ENCODE peak calls at places on chromosome 22, in eight cellular contexts. One of them, this sample, is unnamed.

GRCh38 chr22:26751217-26751616 is 93.8 kb downstream of the MIAT start:
- DNase-seq in GM20000: no peak
- DNase-seq in Caco-2: no peak
- DNase-seq in ELF-1: peak
- DNase-seq in NCI-H1694 treated with DMSO at 0.1 percent for 48 hours: no peak
- DNase-seq in globus pallidus: peak
- DNase-seq in T-cell: no peak
- DNase-seq in HFFc6: no peak
- DNase-seq in this sample: peak

GRCh38 chr22:30305519-30305905 is 16.2 kb upstream of the CASTOR1 start:
- DNase-seq in GM20000: peak
- DNase-seq in Caco-2: no peak
- DNase-seq in ELF-1: peak
- DNase-seq in NCI-H1694 treated with DMSO at 0.1 percent for 48 hours: no peak
- DNase-seq in globus pallidus: peak
- DNase-seq in T-cell: peak
- DNase-seq in HFFc6: no peak
- DNase-seq in this sample: no peak

GRCh38 chr22:17319541-17319940 is 49.7 kb upstream of the CECR2 start:
- DNase-seq in GM20000: no peak
- DNase-seq in Caco-2: no peak
- DNase-seq in ELF-1: peak
- DNase-seq in NCI-H1694 treated with DMSO at 0.1 percent for 48 hours: no peak
- DNase-seq in globus pallidus: no peak
- DNase-seq in T-cell: no peak
- DNase-seq in HFFc6: no peak
- DNase-seq in this sample: peak

GRCh38 chr22:43001271-43002197 is 13.4 kb downstream of the PACSIN2 start:
- DNase-seq in GM20000: no peak
- DNase-seq in Caco-2: no peak
- DNase-seq in ELF-1: no peak
- DNase-seq in NCI-H1694 treated with DMSO at 0.1 percent for 48 hours: no peak
- DNase-seq in globus pallidus: peak
- DNase-seq in T-cell: no peak
- DNase-seq in HFFc6: no peak
- DNase-seq in this sample: peak

GRCh38 chr22:46596032-46596441 is 24.1 kb upstream of the GRAMD4 start:
- DNase-seq in GM20000: no peak
- DNase-seq in Caco-2: no peak
- DNase-seq in ELF-1: no peak
- DNase-seq in NCI-H1694 treated with DMSO at 0.1 percent for 48 hours: no peak
- DNase-seq in globus pallidus: no peak
- DNase-seq in T-cell: no peak
- DNase-seq in HFFc6: peak
- DNase-seq in this sample: no peak

GRCh38 chr22:31084811-31085492 is 3.8 kb downstream of the SMTN start:
- DNase-seq in GM20000: peak
- DNase-seq in Caco-2: no peak
- DNase-seq in ELF-1: peak
- DNase-seq in NCI-H1694 treated with DMSO at 0.1 percent for 48 hours: no peak
- DNase-seq in globus pallidus: peak
- DNase-seq in T-cell: peak
- DNase-seq in HFFc6: peak
- DNase-seq in this sample: peak

GRCh38 chr22:36328635-36329216 is 59.0 kb downstream of the MYH9 start:
- DNase-seq in GM20000: peak
- DNase-seq in Caco-2: no peak
- DNase-seq in ELF-1: peak
- DNase-seq in NCI-H1694 treated with DMSO at 0.1 percent for 48 hours: no peak
- DNase-seq in globus pallidus: no peak
- DNase-seq in T-cell: no peak
- DNase-seq in HFFc6: peak
- DNase-seq in this sample: peak

GRCh38 chr22:30426395-30427353 is 1.1 kb downstream of the MTFP1 start:
- DNase-seq in GM20000: peak
- DNase-seq in Caco-2: no peak
- DNase-seq in ELF-1: peak
- DNase-seq in NCI-H1694 treated with DMSO at 0.1 percent for 48 hours: peak
- DNase-seq in globus pallidus: no peak
- DNase-seq in T-cell: peak
- DNase-seq in HFFc6: peak
- DNase-seq in this sample: peak

GRCh38 chr22:38075105-38075825 is 8.7 kb downstream of the SLC16A8 start:
- DNase-seq in GM20000: no peak
- DNase-seq in Caco-2: no peak
- DNase-seq in ELF-1: no peak
- DNase-seq in NCI-H1694 treated with DMSO at 0.1 percent for 48 hours: no peak
- DNase-seq in globus pallidus: no peak
- DNase-seq in T-cell: no peak
- DNase-seq in HFFc6: no peak
- DNase-seq in this sample: no peak

GRCh38 chr22:48098936-48099245 is 1336.4 kb downstream of the TBC1D22A start:
- DNase-seq in GM20000: no peak
- DNase-seq in Caco-2: no peak
- DNase-seq in ELF-1: no peak
- DNase-seq in NCI-H1694 treated with DMSO at 0.1 percent for 48 hours: no peak
- DNase-seq in globus pallidus: no peak
- DNase-seq in T-cell: no peak
- DNase-seq in HFFc6: no peak
- DNase-seq in this sample: no peak

GRCh38 chr22:27997538-27997937 is 78.5 kb upstream of the PITPNB start:
- DNase-seq in GM20000: no peak
- DNase-seq in Caco-2: no peak
- DNase-seq in ELF-1: no peak
- DNase-seq in NCI-H1694 treated with DMSO at 0.1 percent for 48 hours: no peak
- DNase-seq in globus pallidus: no peak
- DNase-seq in T-cell: no peak
- DNase-seq in HFFc6: no peak
- DNase-seq in this sample: no peak

GRCh38 chr22:19448076-19448607 is 631 bp upstream of the C22orf39 start:
- DNase-seq in GM20000: peak
- DNase-seq in Caco-2: peak
- DNase-seq in ELF-1: no peak
- DNase-seq in NCI-H1694 treated with DMSO at 0.1 percent for 48 hours: peak
- DNase-seq in globus pallidus: peak
- DNase-seq in T-cell: no peak
- DNase-seq in HFFc6: peak
- DNase-seq in this sample: no peak

GRCh38 chr22:36374603-36375024 is 13.2 kb downstream of the MYH9 start:
- DNase-seq in GM20000: no peak
- DNase-seq in Caco-2: no peak
- DNase-seq in ELF-1: peak
- DNase-seq in NCI-H1694 treated with DMSO at 0.1 percent for 48 hours: no peak
- DNase-seq in globus pallidus: no peak
- DNase-seq in T-cell: no peak
- DNase-seq in HFFc6: peak
- DNase-seq in this sample: no peak

GRCh38 chr22:32579533-32580220 is 105.1 kb downstream of the FBXO7 start:
- DNase-seq in GM20000: no peak
- DNase-seq in Caco-2: no peak
- DNase-seq in ELF-1: no peak
- DNase-seq in NCI-H1694 treated with DMSO at 0.1 percent for 48 hours: no peak
- DNase-seq in globus pallidus: no peak
- DNase-seq in T-cell: no peak
- DNase-seq in HFFc6: peak
- DNase-seq in this sample: no peak

GRCh38 chr22:26894766-26895485 is 237.5 kb downstream of the MIAT start:
- DNase-seq in GM20000: no peak
- DNase-seq in Caco-2: no peak
- DNase-seq in ELF-1: no peak
- DNase-seq in NCI-H1694 treated with DMSO at 0.1 percent for 48 hours: no peak
- DNase-seq in globus pallidus: no peak
- DNase-seq in T-cell: no peak
- DNase-seq in HFFc6: peak
- DNase-seq in this sample: no peak

GRCh38 chr22:19800761-19801244 is 40.2 kb downstream of the TBX1 start:
- DNase-seq in GM20000: no peak
- DNase-seq in Caco-2: no peak
- DNase-seq in ELF-1: no peak
- DNase-seq in NCI-H1694 treated with DMSO at 0.1 percent for 48 hours: no peak
- DNase-seq in globus pallidus: no peak
- DNase-seq in T-cell: no peak
- DNase-seq in HFFc6: peak
- DNase-seq in this sample: no peak

GRCh38 chr22:28978158-28978557 is 83.5 kb downstream of the C22orf31 start:
- DNase-seq in GM20000: no peak
- DNase-seq in Caco-2: no peak
- DNase-seq in ELF-1: no peak
- DNase-seq in NCI-H1694 treated with DMSO at 0.1 percent for 48 hours: no peak
- DNase-seq in globus pallidus: no peak
- DNase-seq in T-cell: no peak
- DNase-seq in HFFc6: no peak
- DNase-seq in this sample: no peak

GRCh38 chr22:19823191-19823590 is 31.5 kb downstream of the GNB1L start:
- DNase-seq in GM20000: no peak
- DNase-seq in Caco-2: no peak
- DNase-seq in ELF-1: no peak
- DNase-seq in NCI-H1694 treated with DMSO at 0.1 percent for 48 hours: no peak
- DNase-seq in globus pallidus: no peak
- DNase-seq in T-cell: no peak
- DNase-seq in HFFc6: no peak
- DNase-seq in this sample: no peak

GRCh38 chr22:39278040-39278439 is 33.3 kb upstream of the PDGFB start:
- DNase-seq in GM20000: no peak
- DNase-seq in Caco-2: no peak
- DNase-seq in ELF-1: no peak
- DNase-seq in NCI-H1694 treated with DMSO at 0.1 percent for 48 hours: no peak
- DNase-seq in globus pallidus: no peak
- DNase-seq in T-cell: no peak
- DNase-seq in HFFc6: peak
- DNase-seq in this sample: no peak

GRCh38 chr22:17891427-17892167 is 117.3 kb upstream of the BID start:
- DNase-seq in GM20000: peak
- DNase-seq in Caco-2: peak
- DNase-seq in ELF-1: peak
- DNase-seq in NCI-H1694 treated with DMSO at 0.1 percent for 48 hours: peak
- DNase-seq in globus pallidus: peak
- DNase-seq in T-cell: no peak
- DNase-seq in HFFc6: no peak
- DNase-seq in this sample: no peak

GRCh38 chr22:46967445-46968358 is 205.3 kb downstream of the TBC1D22A start:
- DNase-seq in GM20000: no peak
- DNase-seq in Caco-2: no peak
- DNase-seq in ELF-1: no peak
- DNase-seq in NCI-H1694 treated with DMSO at 0.1 percent for 48 hours: no peak
- DNase-seq in globus pallidus: no peak
- DNase-seq in T-cell: no peak
- DNase-seq in HFFc6: no peak
- DNase-seq in this sample: no peak

GRCh38 chr22:22246706-22247105 is 2.1 kb downstream of the VPREB1 start:
- DNase-seq in GM20000: peak
- DNase-seq in Caco-2: no peak
- DNase-seq in ELF-1: no peak
- DNase-seq in NCI-H1694 treated with DMSO at 0.1 percent for 48 hours: no peak
- DNase-seq in globus pallidus: no peak
- DNase-seq in T-cell: no peak
- DNase-seq in HFFc6: no peak
- DNase-seq in this sample: no peak

GRCh38 chr22:44287121-44287693 is 25.5 kb downstream of the SHISAL1 start:
- DNase-seq in GM20000: no peak
- DNase-seq in Caco-2: no peak
- DNase-seq in ELF-1: no peak
- DNase-seq in NCI-H1694 treated with DMSO at 0.1 percent for 48 hours: no peak
- DNase-seq in globus pallidus: no peak
- DNase-seq in T-cell: no peak
- DNase-seq in HFFc6: no peak
- DNase-seq in this sample: no peak

GRCh38 chr22:30385913-30386312 is 1.3 kb downstream of the RNF215 start:
- DNase-seq in GM20000: no peak
- DNase-seq in Caco-2: no peak
- DNase-seq in ELF-1: no peak
- DNase-seq in NCI-H1694 treated with DMSO at 0.1 percent for 48 hours: no peak
- DNase-seq in globus pallidus: no peak
- DNase-seq in T-cell: no peak
- DNase-seq in HFFc6: no peak
- DNase-seq in this sample: no peak

GRCh38 chr22:17269224-17269606 is 50.0 kb upstream of the ADA2 start:
- DNase-seq in GM20000: no peak
- DNase-seq in Caco-2: no peak
- DNase-seq in ELF-1: no peak
- DNase-seq in NCI-H1694 treated with DMSO at 0.1 percent for 48 hours: peak
- DNase-seq in globus pallidus: no peak
- DNase-seq in T-cell: no peak
- DNase-seq in HFFc6: no peak
- DNase-seq in this sample: peak

This sample was measured in retina.